ENCODE peak calls at places on chromosomes 1 and 21, in six cellular contexts. M is AG04450, F is GM12891, A is choroid plexus epithelial cell, N is stromal cell of bone marrow, L is GM03348. Y is an unnamed sample.

GRCh38 chr1:14887936-14888335 is 265.6 kb upstream of the TMEM51 start:
- DNase-seq in M (no peak), F (no peak), A (no peak), N (no peak), L (no peak), Y (no peak)

GRCh38 chr1:7152655-7153054 is 367.4 kb downstream of the CAMTA1 start:
- DNase-seq in M (no peak), F (no peak), A (no peak), N (no peak), L (no peak), Y (no peak)

GRCh38 chr1:107767156-107767582 is 197.8 kb downstream of the VAV3 start:
- DNase-seq in M (no peak), F (no peak), A (peak; percentile 13), N (no peak), L (no peak), Y (no peak)

GRCh38 chr1:246768403-246769020 is 44.3 kb downstream of the SCCPDH start:
- DNase-seq in M (no peak), F (no peak), A (no peak), N (no peak), L (no peak), Y (no peak)

GRCh38 chr1:51518730-51519047 is 377 bp downstream of the EPS15 start:
- DNase-seq in M (no peak), F (peak; percentile 25), A (peak; percentile 28), N (no peak), L (peak; percentile 55), Y (no peak)

GRCh38 chr21:27528697-27529096 is 561.8 kb upstream of the ADAMTS5 start:
- DNase-seq in M (no peak), F (no peak), A (no peak), N (no peak), L (no peak), Y (no peak)

GRCh38 chr1:10659646-10660540 is 136.6 kb downstream of the CASZ1 start:
- DNase-seq in M (no peak), F (no peak), A (no peak), N (no peak), L (no peak), Y (no peak)

GRCh38 chr1:17259233-17259873 is 10.5 kb downstream of the PADI3 start:
- DNase-seq in M (no peak), F (no peak), A (no peak), N (no peak), L (no peak), Y (no peak)

GRCh38 chr21:31837613-31838390 is 35.0 kb upstream of the HUNK start:
- DNase-seq in M (no peak), F (no peak), A (no peak), N (no peak), L (no peak), Y (no peak)

GRCh38 chr1:54763814-54764131 is 550 bp downstream of the PARS2 start:
- DNase-seq in M (no peak), F (no peak), A (peak; percentile 23), N (no peak), L (peak; percentile 18), Y (no peak)

GRCh38 chr1:221011145-221011544 is 131.9 kb downstream of the HLX start:
- DNase-seq in M (no peak), F (no peak), A (no peak), N (peak; percentile 42), L (no peak), Y (no peak)

GRCh38 chr1:11749996-11750395 is 12.0 kb upstream of the C1orf167 start:
- DNase-seq in M (no peak), F (no peak), A (no peak), N (no peak), L (no peak), Y (no peak)

GRCh38 chr1:41690331-41690730 is 205.8 kb upstream of the EDN2 start:
- DNase-seq in M (no peak), F (no peak), A (no peak), N (no peak), L (no peak), Y (no peak)

GRCh38 chr1:42852608-42852980 is 6.2 kb downstream of the ZNF691 start:
- DNase-seq in M (no peak), F (no peak), A (peak; percentile 50), N (no peak), L (no peak), Y (no peak)

GRCh38 chr1:81409875-81410274 is 390.9 kb upstream of the ADGRL2 start:
- DNase-seq in M (no peak), F (no peak), A (no peak), N (no peak), L (no peak), Y (no peak)

GRCh38 chr21:43578677-43579313 is 80.5 kb downstream of the HSF2BP start:
- DNase-seq in M (no peak), F (no peak), A (peak; percentile 80), N (no peak), L (peak; percentile 67), Y (no peak)

GRCh38 chr1:225474439-225474985 is 46.7 kb upstream of the LBR start:
- DNase-seq in M (no peak), F (no peak), A (no peak), N (no peak), L (no peak), Y (no peak)

GRCh38 chr1:2189459-2190425 is 4.8 kb downstream of the FAAP20 start:
- DNase-seq in M (peak; percentile 90), F (peak; percentile 96), A (peak; percentile 98), N (peak; percentile 86), L (peak; percentile 97), Y (peak; percentile 94)

GRCh38 chr1:186806477-186806876 is 22.3 kb upstream of the PLA2G4A start:
- DNase-seq in M (no peak), F (no peak), A (peak; percentile 70), N (no peak), L (no peak), Y (peak; percentile 54)

GRCh38 chr1:168918860-168919741 is 187.4 kb upstream of the ATP1B1 start:
- DNase-seq in M (no peak), F (no peak), A (no peak), N (no peak), L (no peak), Y (no peak)

GRCh38 chr1:113283914-113284313 is 106.4 kb upstream of the MAGI3 start:
- DNase-seq in M (no peak), F (no peak), A (peak; percentile 5), N (no peak), L (no peak), Y (no peak)

GRCh38 chr1:64019818-64020217 is 183.6 kb upstream of the UBE2U start:
- DNase-seq in M (no peak), F (peak; percentile 10), A (peak; percentile 86), N (peak; percentile 62), L (peak; percentile 74), Y (peak; percentile 21)

GRCh38 chr1:63690966-63691365 is 82.9 kb upstream of the ROR1 start:
- DNase-seq in M (no peak), F (no peak), A (no peak), N (no peak), L (no peak), Y (no peak)

GRCh38 chr21:37130971-37131370 is 57.9 kb downstream of the TTC3 start:
- DNase-seq in M (no peak), F (no peak), A (peak; percentile 65), N (no peak), L (no peak), Y (peak; percentile 11)

GRCh38 chr21:45416619-45417018 is 11.7 kb downstream of the COL18A1 start:
- DNase-seq in M (no peak), F (no peak), A (no peak), N (no peak), L (no peak), Y (no peak)

GRCh38 chr1:30226648-30227047 is 496.7 kb downstream of the MATN1 start:
- DNase-seq in M (no peak), F (no peak), A (no peak), N (no peak), L (no peak), Y (no peak)

GRCh38 chr1:61287014-61287413 is 204.7 kb downstream of the NFIA start:
- DNase-seq in M (no peak), F (no peak), A (peak; percentile 56), N (no peak), L (peak; percentile 14), Y (no peak)